ENCODE peak calls at places on chromosomes 16 and 17, in ten cellular contexts. B, A, S, U, N, Q, D, R, Z and I are unnamed samples.

GRCh38 chr16:90020260-90020837 is 1.1 kb upstream of the DBNDD1 start:
- DNase-seq in N (no peak), D (no peak), Q (no peak), U (no peak), B (no peak), A (no peak), Z (no peak), R (no peak), S (no peak), I (no peak)

GRCh38 chr17:77974396-77974795 is 15.9 kb downstream of the TNRC6C start:
- DNase-seq in Q (no peak), N (no peak), A (no peak), U (no peak), S (no peak), Z (no peak), B (no peak), R (no peak), D (no peak), I (no peak)

GRCh38 chr17:41366070-41366469 is 3.5 kb downstream of the KRT33B start:
- DNase-seq in D (no peak), N (no peak), Z (no peak), R (no peak), Q (no peak), S (no peak), U (no peak), B (no peak), A (no peak), I (no peak)

GRCh38 chr16:85639529-85640253 is 26.6 kb downstream of the GSE1 start:
- DNase-seq in A (peak; percentile 78), U (no peak), D (peak; percentile 91), Z (no peak), S (no peak), N (no peak), Q (peak; percentile 90), R (no peak), B (no peak), I (peak; percentile 39)

GRCh38 chr17:29594441-29595090 is 1.6 kb downstream of the ANKRD13B start:
- DNase-seq in R (no peak), U (no peak), Z (no peak), Q (no peak), S (no peak), B (no peak), N (no peak), D (peak; percentile 25), A (no peak), I (peak; percentile 12)

GRCh38 chr17:2723505-2723996 is 12.0 kb upstream of the CLUH start:
- DNase-seq in Z (no peak), A (no peak), D (no peak), S (no peak), R (no peak), Q (no peak), B (no peak), N (no peak), U (no peak), I (no peak)

GRCh38 chr17:45942284-45942683 is 47.9 kb downstream of the MAPT start:
- DNase-seq in Z (peak; percentile 17), R (no peak), Q (peak; percentile 45), U (no peak), D (peak; percentile 93), S (peak; percentile 97), N (no peak), B (no peak), A (peak; percentile 36), I (peak; percentile 62)

GRCh38 chr17:37840576-37840975 is 83.6 kb upstream of the TBC1D3K start:
- DNase-seq in R (no peak), D (no peak), N (no peak), S (no peak), Q (no peak), A (no peak), B (no peak), U (no peak), Z (no peak), I (no peak)

GRCh38 chr16:88975511-88976061 is 1.4 kb downstream of the CBFA2T3 start:
- DNase-seq in N (peak; percentile 74), D (no peak), R (peak; percentile 85), Q (no peak), B (no peak), U (no peak), Z (no peak), S (no peak), A (no peak), I (no peak)

GRCh38 chr16:88976359-88977027 is 514 bp downstream of the CBFA2T3 start:
- DNase-seq in Z (no peak), N (peak; percentile 56), S (no peak), Q (no peak), B (no peak), D (no peak), U (peak; percentile 59), R (peak; percentile 88), A (no peak), I (no peak)

GRCh38 chr16:88978608-88979346 is 1.8 kb upstream of the CBFA2T3 start:
- DNase-seq in D (no peak), N (peak; percentile 99), Q (no peak), S (no peak), R (peak; percentile 90), U (peak; percentile 90), B (no peak), Z (no peak), A (no peak), I (no peak)

GRCh38 chr16:88977845-88978607 is 1.0 kb upstream of the CBFA2T3 start:
- DNase-seq in U (no peak), Z (no peak), Q (no peak), D (no peak), A (no peak), N (peak; percentile 38), B (no peak), R (no peak), S (no peak), I (no peak)

DNA sequence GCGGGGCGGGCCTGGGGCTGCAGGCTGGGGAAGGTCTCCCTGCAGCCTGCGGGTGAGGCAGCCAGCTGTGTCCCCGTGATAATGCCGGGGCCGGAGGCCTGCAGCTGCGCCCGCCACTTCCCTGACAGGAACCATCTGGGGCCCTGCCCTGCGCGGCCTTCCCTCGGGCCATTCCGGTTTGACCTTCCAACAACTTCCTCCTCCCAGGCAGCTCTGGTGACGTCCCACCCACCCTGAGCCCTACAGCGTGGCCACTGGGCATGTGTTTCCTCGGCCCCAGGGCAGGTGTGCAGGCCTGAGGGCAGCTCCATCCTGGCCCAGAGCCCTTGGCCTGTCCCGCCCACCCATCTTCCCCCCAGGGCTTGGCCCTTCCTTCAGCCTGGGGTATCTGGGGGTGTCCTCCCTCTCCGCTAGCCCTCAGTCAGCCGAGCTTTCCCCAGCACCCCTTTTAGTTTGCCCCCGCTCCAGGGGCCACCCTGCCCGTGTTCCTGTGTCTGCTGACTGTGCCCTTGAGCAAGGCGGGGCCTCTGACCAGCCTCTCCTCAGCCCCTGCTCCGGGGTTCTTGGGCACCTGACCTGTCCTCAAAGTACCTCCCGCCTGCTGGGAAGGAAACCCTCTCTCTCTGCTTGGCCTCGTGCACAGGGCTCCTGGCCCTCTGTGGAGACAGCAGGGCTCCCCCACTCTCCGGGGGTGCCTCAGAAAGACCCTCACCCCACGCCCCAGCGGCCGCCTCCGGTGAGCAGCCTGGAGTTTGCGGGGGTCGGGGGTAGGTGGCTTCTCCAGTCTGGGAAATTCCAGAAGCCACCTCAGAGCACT is at the start of gene CBFA2T3:
- DNase-seq in U (peak; percentile 81), S (peak; percentile 85), Q (peak; percentile 67), D (peak; percentile 83), B (no peak), A (peak; percentile 56), N (peak; percentile 95), R (peak; percentile 96), Z (peak; percentile 45), I (peak; percentile 70)
- TF ChIP-seq POLR2A in U (no peak), S (no peak), Q (no peak), D (peak; percentile 20), B (no peak), A (no peak), N (peak; percentile 48), R (no peak), Z (no peak), I (no peak)

GRCh38 chr17:48954300-48954755 is 9.7 kb upstream of the SNF8 start:
- DNase-seq in U (no peak), R (no peak), Z (no peak), B (peak; percentile 69), Q (no peak), A (no peak), N (peak; percentile 73), S (no peak), D (no peak), I (no peak)
- TF ChIP-seq CTCF in U (peak; percentile 15), R (no peak), Z (no peak), B (peak; percentile 98), Q (no peak), A (no peak), N (peak; percentile 55), S (no peak), D (no peak), I (no peak)

DNA sequence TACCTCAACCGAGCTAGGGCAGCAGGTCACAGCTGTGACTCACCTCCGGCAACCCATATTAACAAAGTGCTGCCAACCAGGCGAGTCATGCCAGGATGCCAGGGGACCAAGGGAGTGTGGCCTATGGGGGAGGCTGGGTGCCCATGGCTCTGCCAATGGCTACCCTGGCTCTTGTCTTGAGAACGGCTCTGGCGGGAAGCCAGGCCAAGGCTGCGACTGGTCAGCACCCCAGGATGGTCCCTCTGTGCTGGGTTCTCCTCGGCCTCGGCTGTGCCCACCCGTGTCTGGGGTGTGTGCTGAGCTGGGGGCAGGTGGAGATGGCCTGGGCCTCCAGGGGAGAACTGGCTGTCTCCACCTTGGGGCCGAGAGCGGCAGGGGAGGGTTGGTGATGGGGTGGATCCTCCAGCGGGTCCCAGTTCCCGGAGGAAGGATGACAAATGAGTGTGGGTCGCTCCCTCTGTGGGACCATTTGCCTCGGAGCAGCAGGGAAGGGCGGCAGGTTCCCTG is 75.9 kb downstream of the MRC2 start:
- DNase-seq in B (no peak), S (no peak), U (no peak), Q (peak; percentile 68), A (peak; percentile 73), R (peak; percentile 79), Z (no peak), N (no peak), D (no peak), I (no peak)
- TF ChIP-seq POLR2A in B (no peak), S (no peak), U (no peak), Q (no peak), A (no peak), R (no peak), Z (no peak), N (no peak), D (no peak), I (no peak)

GRCh38 chr16:58019866-58020538 is 5.6 kb upstream of the MMP15 start:
- DNase-seq in A (no peak), U (no peak), R (peak; percentile 68), Z (no peak), D (peak; percentile 19), Q (no peak), S (no peak), B (no peak), N (no peak), I (no peak)

GRCh38 chr16:58016841-58017446 is 8.6 kb upstream of the MMP15 start:
- DNase-seq in Q (no peak), B (no peak), D (peak; percentile 37), Z (no peak), S (no peak), R (peak; percentile 45), U (no peak), A (no peak), N (no peak), I (no peak)

GRCh38 chr16:58021661-58022551 is 3.6 kb upstream of the MMP15 start:
- DNase-seq in Z (no peak), U (no peak), R (peak; percentile 54), Q (no peak), N (no peak), A (no peak), S (no peak), D (peak; percentile 21), B (no peak), I (no peak)

GRCh38 chr16:58020628-58021521 is 4.7 kb upstream of the MMP15 start:
- DNase-seq in B (no peak), N (peak; percentile 59), R (peak; percentile 79), Z (peak; percentile 82), U (peak; percentile 56), D (peak; percentile 45), S (peak; percentile 61), A (peak; percentile 74), Q (peak; percentile 58), I (no peak)

DNA sequence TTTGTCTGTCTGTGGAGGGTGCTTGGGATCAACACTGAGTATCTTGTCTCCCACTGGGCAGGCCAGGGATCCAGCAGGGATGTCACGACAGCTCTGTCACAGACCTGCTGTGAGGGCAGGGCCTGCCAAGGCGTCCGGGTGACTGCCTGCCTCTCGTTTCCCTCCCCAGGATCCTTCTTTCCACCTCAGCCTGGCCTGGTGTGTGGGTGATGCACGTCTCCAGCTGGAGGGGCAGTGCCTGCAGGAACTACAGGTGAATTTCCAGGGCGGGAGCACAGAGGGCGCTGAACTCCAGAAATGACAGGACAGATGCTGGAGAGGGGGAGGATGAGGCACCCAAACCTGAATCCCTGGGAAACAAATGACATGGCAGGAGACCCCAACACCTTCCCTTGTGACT is 6.8 kb upstream of the MMP15 start:
- DNase-seq in U (no peak), D (no peak), A (no peak), R (peak; percentile 54), Z (no peak), B (no peak), Q (no peak), N (no peak), S (no peak), I (no peak)
- TF ChIP-seq CTCF in U (no peak), D (no peak), A (no peak), R (no peak), Z (no peak), B (peak; percentile 21), Q (no peak), N (no peak), S (no peak), I (no peak)